ENCODE peak calls at places on chromosome 7, in six cellular contexts. One of them, this sample, is unnamed.

GRCh38 chr7:134755422-134756022 is 23.9 kb upstream of the CALD1 start:
- DNase-seq in activated naive CD8-positive, alpha-beta T cell treated with anti-CD3 and anti-CD28 coated beads, Interleukin-2, amount 50 U/mL, for 16 hours: no peak
- DNase-seq in left ventricle myocardium superior: peak
- DNase-seq in GM13976: no peak
- DNase-seq in AG08396: no peak
- DNase-seq in hypothalamus: no peak
- DNase-seq in this sample: no peak

GRCh38 chr7:92953657-92954056 is 117.3 kb upstream of the CDK6 start:
- DNase-seq in activated naive CD8-positive, alpha-beta T cell treated with anti-CD3 and anti-CD28 coated beads, Interleukin-2, amount 50 U/mL, for 16 hours: no peak
- DNase-seq in left ventricle myocardium superior: no peak
- DNase-seq in GM13976: no peak
- DNase-seq in AG08396: no peak
- DNase-seq in hypothalamus: no peak
- DNase-seq in this sample: no peak

GRCh38 chr7:70703785-70704184 is 428.2 kb upstream of the GALNT17 start:
- DNase-seq in activated naive CD8-positive, alpha-beta T cell treated with anti-CD3 and anti-CD28 coated beads, Interleukin-2, amount 50 U/mL, for 16 hours: no peak
- DNase-seq in left ventricle myocardium superior: no peak
- DNase-seq in GM13976: no peak
- DNase-seq in AG08396: no peak
- DNase-seq in hypothalamus: no peak
- DNase-seq in this sample: no peak

GRCh38 chr7:44638611-44639557 is 32.5 kb downstream of the OGDH start:
- DNase-seq in activated naive CD8-positive, alpha-beta T cell treated with anti-CD3 and anti-CD28 coated beads, Interleukin-2, amount 50 U/mL, for 16 hours: peak
- DNase-seq in left ventricle myocardium superior: peak
- DNase-seq in GM13976: peak
- DNase-seq in AG08396: peak
- DNase-seq in hypothalamus: no peak
- DNase-seq in this sample: no peak

GRCh38 chr7:124101173-124101768 is 68.4 kb upstream of the TMEM229A start:
- DNase-seq in activated naive CD8-positive, alpha-beta T cell treated with anti-CD3 and anti-CD28 coated beads, Interleukin-2, amount 50 U/mL, for 16 hours: no peak
- DNase-seq in left ventricle myocardium superior: no peak
- DNase-seq in GM13976: peak
- DNase-seq in AG08396: peak
- DNase-seq in hypothalamus: no peak
- DNase-seq in this sample: no peak

GRCh38 chr7:112866424-112866823 is 76.2 kb upstream of the TMEM168 start:
- DNase-seq in activated naive CD8-positive, alpha-beta T cell treated with anti-CD3 and anti-CD28 coated beads, Interleukin-2, amount 50 U/mL, for 16 hours: no peak
- DNase-seq in left ventricle myocardium superior: no peak
- DNase-seq in GM13976: peak
- DNase-seq in AG08396: no peak
- DNase-seq in hypothalamus: no peak
- DNase-seq in this sample: no peak

GRCh38 chr7:98797150-98797549 is 72.7 kb downstream of the TMEM130 start:
- DNase-seq in activated naive CD8-positive, alpha-beta T cell treated with anti-CD3 and anti-CD28 coated beads, Interleukin-2, amount 50 U/mL, for 16 hours: no peak
- DNase-seq in left ventricle myocardium superior: no peak
- DNase-seq in GM13976: no peak
- DNase-seq in AG08396: no peak
- DNase-seq in hypothalamus: no peak
- DNase-seq in this sample: no peak

GRCh38 chr7:12715372-12716133 is 28.1 kb downstream of the ARL4A start:
- DNase-seq in activated naive CD8-positive, alpha-beta T cell treated with anti-CD3 and anti-CD28 coated beads, Interleukin-2, amount 50 U/mL, for 16 hours: no peak
- DNase-seq in left ventricle myocardium superior: peak
- DNase-seq in GM13976: no peak
- DNase-seq in AG08396: peak
- DNase-seq in hypothalamus: no peak
- DNase-seq in this sample: no peak

GRCh38 chr7:46390042-46390441 is 469.0 kb upstream of the IGFBP3 start:
- DNase-seq in activated naive CD8-positive, alpha-beta T cell treated with anti-CD3 and anti-CD28 coated beads, Interleukin-2, amount 50 U/mL, for 16 hours: no peak
- DNase-seq in left ventricle myocardium superior: no peak
- DNase-seq in GM13976: no peak
- DNase-seq in AG08396: no peak
- DNase-seq in hypothalamus: no peak
- DNase-seq in this sample: no peak

GRCh38 chr7:7761974-7762769 is 43.8 kb upstream of the RPA3 start:
- DNase-seq in activated naive CD8-positive, alpha-beta T cell treated with anti-CD3 and anti-CD28 coated beads, Interleukin-2, amount 50 U/mL, for 16 hours: no peak
- DNase-seq in left ventricle myocardium superior: no peak
- DNase-seq in GM13976: no peak
- DNase-seq in AG08396: peak
- DNase-seq in hypothalamus: no peak
- DNase-seq in this sample: no peak

GRCh38 chr7:112290065-112290464 is 83.6 kb downstream of the ZNF277 start:
- DNase-seq in activated naive CD8-positive, alpha-beta T cell treated with anti-CD3 and anti-CD28 coated beads, Interleukin-2, amount 50 U/mL, for 16 hours: no peak
- DNase-seq in left ventricle myocardium superior: no peak
- DNase-seq in GM13976: no peak
- DNase-seq in AG08396: peak
- DNase-seq in hypothalamus: no peak
- DNase-seq in this sample: no peak

GRCh38 chr7:123635551-123636359 is 19.9 kb upstream of the LMOD2 start:
- DNase-seq in activated naive CD8-positive, alpha-beta T cell treated with anti-CD3 and anti-CD28 coated beads, Interleukin-2, amount 50 U/mL, for 16 hours: no peak
- DNase-seq in left ventricle myocardium superior: no peak
- DNase-seq in GM13976: peak
- DNase-seq in AG08396: peak
- DNase-seq in hypothalamus: no peak
- DNase-seq in this sample: no peak

GRCh38 chr7:25359471-25360059 is 131.3 kb upstream of the NPVF start:
- DNase-seq in activated naive CD8-positive, alpha-beta T cell treated with anti-CD3 and anti-CD28 coated beads, Interleukin-2, amount 50 U/mL, for 16 hours: no peak
- DNase-seq in left ventricle myocardium superior: no peak
- DNase-seq in GM13976: no peak
- DNase-seq in AG08396: no peak
- DNase-seq in hypothalamus: no peak
- DNase-seq in this sample: no peak

GRCh38 chr7:119196183-119196582 is 971.7 kb downstream of the ANKRD7 start:
- DNase-seq in activated naive CD8-positive, alpha-beta T cell treated with anti-CD3 and anti-CD28 coated beads, Interleukin-2, amount 50 U/mL, for 16 hours: no peak
- DNase-seq in left ventricle myocardium superior: no peak
- DNase-seq in GM13976: no peak
- DNase-seq in AG08396: no peak
- DNase-seq in hypothalamus: no peak
- DNase-seq in this sample: no peak

GRCh38 chr7:41520445-41520844 is 182.4 kb downstream of the INHBA start:
- DNase-seq in activated naive CD8-positive, alpha-beta T cell treated with anti-CD3 and anti-CD28 coated beads, Interleukin-2, amount 50 U/mL, for 16 hours: no peak
- DNase-seq in left ventricle myocardium superior: no peak
- DNase-seq in GM13976: no peak
- DNase-seq in AG08396: no peak
- DNase-seq in hypothalamus: no peak
- DNase-seq in this sample: no peak

GRCh38 chr7:140677496-140677895 is 4.8 kb downstream of the ADCK2 start:
- DNase-seq in activated naive CD8-positive, alpha-beta T cell treated with anti-CD3 and anti-CD28 coated beads, Interleukin-2, amount 50 U/mL, for 16 hours: no peak
- DNase-seq in left ventricle myocardium superior: no peak
- DNase-seq in GM13976: no peak
- DNase-seq in AG08396: no peak
- DNase-seq in hypothalamus: no peak
- DNase-seq in this sample: no peak

GRCh38 chr7:75830978-75831377 is 17.4 kb upstream of the CCL24 start:
- DNase-seq in activated naive CD8-positive, alpha-beta T cell treated with anti-CD3 and anti-CD28 coated beads, Interleukin-2, amount 50 U/mL, for 16 hours: no peak
- DNase-seq in left ventricle myocardium superior: no peak
- DNase-seq in GM13976: no peak
- DNase-seq in AG08396: no peak
- DNase-seq in hypothalamus: no peak
- DNase-seq in this sample: no peak

GRCh38 chr7:45660201-45660900 is 86.2 kb downstream of the ADCY1 start:
- DNase-seq in activated naive CD8-positive, alpha-beta T cell treated with anti-CD3 and anti-CD28 coated beads, Interleukin-2, amount 50 U/mL, for 16 hours: no peak
- DNase-seq in left ventricle myocardium superior: no peak
- DNase-seq in GM13976: no peak
- DNase-seq in AG08396: no peak
- DNase-seq in hypothalamus: no peak
- DNase-seq in this sample: no peak

GRCh38 chr7:76125560-76125959 is 76.1 kb upstream of the SRRM3 start:
- DNase-seq in activated naive CD8-positive, alpha-beta T cell treated with anti-CD3 and anti-CD28 coated beads, Interleukin-2, amount 50 U/mL, for 16 hours: no peak
- DNase-seq in left ventricle myocardium superior: no peak
- DNase-seq in GM13976: no peak
- DNase-seq in AG08396: no peak
- DNase-seq in hypothalamus: no peak
- DNase-seq in this sample: no peak

GRCh38 chr7:42247301-42247700 is 10.3 kb upstream of the GLI3 start:
- DNase-seq in activated naive CD8-positive, alpha-beta T cell treated with anti-CD3 and anti-CD28 coated beads, Interleukin-2, amount 50 U/mL, for 16 hours: no peak
- DNase-seq in left ventricle myocardium superior: no peak
- DNase-seq in GM13976: no peak
- DNase-seq in AG08396: peak
- DNase-seq in hypothalamus: no peak
- DNase-seq in this sample: no peak

GRCh38 chr7:33773053-33773452 is 132.3 kb upstream of the BMPER start:
- DNase-seq in activated naive CD8-positive, alpha-beta T cell treated with anti-CD3 and anti-CD28 coated beads, Interleukin-2, amount 50 U/mL, for 16 hours: no peak
- DNase-seq in left ventricle myocardium superior: no peak
- DNase-seq in GM13976: no peak
- DNase-seq in AG08396: no peak
- DNase-seq in hypothalamus: no peak
- DNase-seq in this sample: no peak

GRCh38 chr7:133114519-133114918 is 32.6 kb upstream of the CHCHD3 start:
- DNase-seq in activated naive CD8-positive, alpha-beta T cell treated with anti-CD3 and anti-CD28 coated beads, Interleukin-2, amount 50 U/mL, for 16 hours: no peak
- DNase-seq in left ventricle myocardium superior: no peak
- DNase-seq in GM13976: no peak
- DNase-seq in AG08396: no peak
- DNase-seq in hypothalamus: no peak
- DNase-seq in this sample: no peak

GRCh38 chr7:132437730-132438129 is 138.5 kb downstream of the PLXNA4 start:
- DNase-seq in activated naive CD8-positive, alpha-beta T cell treated with anti-CD3 and anti-CD28 coated beads, Interleukin-2, amount 50 U/mL, for 16 hours: no peak
- DNase-seq in left ventricle myocardium superior: peak
- DNase-seq in GM13976: no peak
- DNase-seq in AG08396: no peak
- DNase-seq in hypothalamus: no peak
- DNase-seq in this sample: no peak

This sample was measured in activated gamma-delta T cell.